ENCODE peak calls at places on chromosomes 6 and 20, in seven cellular contexts. One of them, this sample, is unnamed.

GRCh38 chr6:3913077-3913957 is 64.1 kb downstream of the FAM50B start:
- DNase-seq in cardiac fibroblast: peak; percentile 98
- DNase-seq in uterus: peak; percentile 76
- DNase-seq in B cell: no peak
- DNase-seq in HTR-8/SVneo: peak; percentile 78
- DNase-seq in brain microvascular endothelial cell: peak; percentile 97
- DNase-seq in H1: peak; percentile 7
- DNase-seq in this sample: peak; percentile 83

GRCh38 chr6:158262755-158263154 is 49.5 kb upstream of the TULP4 start:
- DNase-seq in B cell: no peak
- DNase-seq in brain microvascular endothelial cell: no peak
- DNase-seq in uterus: no peak
- DNase-seq in H1: no peak
- DNase-seq in HTR-8/SVneo: no peak
- DNase-seq in cardiac fibroblast: no peak
- DNase-seq in this sample: no peak

GRCh38 chr6:108127826-108128225 is 38.0 kb upstream of the NR2E1 start:
- DNase-seq in B cell: no peak
- DNase-seq in brain microvascular endothelial cell: peak; percentile 91
- DNase-seq in cardiac fibroblast: peak; percentile 10
- DNase-seq in uterus: no peak
- DNase-seq in H1: no peak
- DNase-seq in HTR-8/SVneo: no peak
- DNase-seq in this sample: no peak

GRCh38 chr20:47258745-47259695 is 97.5 kb downstream of the ZMYND8 start:
- DNase-seq in uterus: no peak
- DNase-seq in brain microvascular endothelial cell: peak; percentile 66
- DNase-seq in B cell: peak; percentile 34
- DNase-seq in H1: no peak
- DNase-seq in cardiac fibroblast: peak; percentile 82
- DNase-seq in HTR-8/SVneo: no peak
- DNase-seq in this sample: peak; percentile 75

GRCh38 chr6:34046617-34047016 is 99.3 kb downstream of the GRM4 start:
- DNase-seq in B cell: no peak
- DNase-seq in H1: no peak
- DNase-seq in uterus: no peak
- DNase-seq in brain microvascular endothelial cell: no peak
- DNase-seq in cardiac fibroblast: no peak
- DNase-seq in HTR-8/SVneo: no peak
- DNase-seq in this sample: no peak

GRCh38 chr20:8131598-8132014 is 460 bp upstream of the PLCB1 start:
- DNase-seq in HTR-8/SVneo: no peak
- DNase-seq in cardiac fibroblast: no peak
- DNase-seq in uterus: no peak
- DNase-seq in B cell: no peak
- DNase-seq in H1: no peak
- DNase-seq in brain microvascular endothelial cell: peak; percentile 40
- DNase-seq in this sample: no peak

GRCh38 chr6:145815875-145816274 is 1.3 kb upstream of the FBXO30 start:
- DNase-seq in B cell: no peak
- DNase-seq in H1: no peak
- DNase-seq in brain microvascular endothelial cell: no peak
- DNase-seq in uterus: no peak
- DNase-seq in cardiac fibroblast: no peak
- DNase-seq in HTR-8/SVneo: peak; percentile 5
- DNase-seq in this sample: no peak

GRCh38 chr6:136079701-136080565 is 170.2 kb downstream of the MTFR2 start:
- DNase-seq in uterus: no peak
- DNase-seq in HTR-8/SVneo: no peak
- DNase-seq in B cell: no peak
- DNase-seq in brain microvascular endothelial cell: no peak
- DNase-seq in H1: no peak
- DNase-seq in cardiac fibroblast: peak; percentile 75
- DNase-seq in this sample: no peak

GRCh38 chr6:155080876-155081845 is 86.0 kb downstream of the TIAM2 start:
- DNase-seq in uterus: no peak
- DNase-seq in B cell: no peak
- DNase-seq in HTR-8/SVneo: peak; percentile 37
- DNase-seq in brain microvascular endothelial cell: no peak
- DNase-seq in cardiac fibroblast: no peak
- DNase-seq in H1: no peak
- DNase-seq in this sample: no peak

GRCh38 chr6:8958894-8959511 is 523.7 kb upstream of the SLC35B3 start:
- DNase-seq in uterus: no peak
- DNase-seq in HTR-8/SVneo: no peak
- DNase-seq in cardiac fibroblast: no peak
- DNase-seq in H1: no peak
- DNase-seq in B cell: no peak
- DNase-seq in brain microvascular endothelial cell: no peak
- DNase-seq in this sample: no peak

GRCh38 chr20:25049261-25050060 is 8.5 kb downstream of the ACSS1 start:
- DNase-seq in cardiac fibroblast: no peak
- DNase-seq in B cell: no peak
- DNase-seq in H1: no peak
- DNase-seq in HTR-8/SVneo: no peak
- DNase-seq in brain microvascular endothelial cell: no peak
- DNase-seq in uterus: peak; percentile 11
- DNase-seq in this sample: no peak

GRCh38 chr6:116676021-116676420 is 5.0 kb upstream of the KPNA5 start:
- DNase-seq in H1: no peak
- DNase-seq in cardiac fibroblast: no peak
- DNase-seq in B cell: no peak
- DNase-seq in brain microvascular endothelial cell: no peak
- DNase-seq in HTR-8/SVneo: no peak
- DNase-seq in uterus: no peak
- DNase-seq in this sample: no peak

GRCh38 chr6:56624728-56625069 is 18.0 kb downstream of the DST start:
- DNase-seq in brain microvascular endothelial cell: no peak
- DNase-seq in uterus: no peak
- DNase-seq in cardiac fibroblast: no peak
- DNase-seq in B cell: no peak
- DNase-seq in HTR-8/SVneo: no peak
- DNase-seq in H1: no peak
- DNase-seq in this sample: no peak

GRCh38 chr6:2971420-2972218 is at the start of gene SERPINB6:
- DNase-seq in H1: peak; percentile 63
- DNase-seq in HTR-8/SVneo: peak; percentile 41
- DNase-seq in brain microvascular endothelial cell: peak; percentile 59
- DNase-seq in cardiac fibroblast: peak; percentile 87
- DNase-seq in B cell: peak; percentile 69
- DNase-seq in uterus: peak; percentile 86
- DNase-seq in this sample: peak; percentile 56

GRCh38 chr6:27242589-27243265 is 4.8 kb upstream of the PRSS16 start:
- DNase-seq in HTR-8/SVneo: no peak
- DNase-seq in uterus: no peak
- DNase-seq in cardiac fibroblast: no peak
- DNase-seq in H1: no peak
- DNase-seq in brain microvascular endothelial cell: no peak
- DNase-seq in B cell: no peak
- DNase-seq in this sample: no peak

GRCh38 chr6:122014961-122015360 is 384.5 kb upstream of the HSF2 start:
- DNase-seq in cardiac fibroblast: peak; percentile 42
- DNase-seq in uterus: no peak
- DNase-seq in brain microvascular endothelial cell: no peak
- DNase-seq in B cell: no peak
- DNase-seq in HTR-8/SVneo: no peak
- DNase-seq in H1: no peak
- DNase-seq in this sample: no peak

GRCh38 chr6:38460216-38460615 is 179.5 kb downstream of the BTBD9 start:
- DNase-seq in B cell: no peak
- DNase-seq in cardiac fibroblast: peak; percentile 15
- DNase-seq in HTR-8/SVneo: no peak
- DNase-seq in H1: no peak
- DNase-seq in brain microvascular endothelial cell: peak; percentile 27
- DNase-seq in uterus: no peak
- DNase-seq in this sample: no peak

GRCh38 chr20:42747765-42748411 is 441.8 kb downstream of the PTPRT start:
- DNase-seq in B cell: no peak
- DNase-seq in H1: no peak
- DNase-seq in brain microvascular endothelial cell: no peak
- DNase-seq in HTR-8/SVneo: no peak
- DNase-seq in uterus: no peak
- DNase-seq in cardiac fibroblast: no peak
- DNase-seq in this sample: no peak

GRCh38 chr6:32627831-32628230 is 9.4 kb upstream of the HLA-DQA1 start:
- DNase-seq in H1: no peak
- DNase-seq in HTR-8/SVneo: no peak
- DNase-seq in cardiac fibroblast: no peak
- DNase-seq in uterus: no peak
- DNase-seq in B cell: peak; percentile 15
- DNase-seq in brain microvascular endothelial cell: peak; percentile 21
- DNase-seq in this sample: peak; percentile 27

GRCh38 chr6:56875961-56876360 is 78.9 kb upstream of the BEND6 start:
- DNase-seq in B cell: no peak
- DNase-seq in uterus: no peak
- DNase-seq in H1: no peak
- DNase-seq in cardiac fibroblast: no peak
- DNase-seq in brain microvascular endothelial cell: no peak
- DNase-seq in HTR-8/SVneo: no peak
- DNase-seq in this sample: no peak

GRCh38 chr20:8043687-8044278 is 24.2 kb upstream of the TMX4 start:
- DNase-seq in HTR-8/SVneo: peak; percentile 53
- DNase-seq in B cell: peak; percentile 30
- DNase-seq in cardiac fibroblast: peak; percentile 74
- DNase-seq in brain microvascular endothelial cell: peak; percentile 32
- DNase-seq in H1: no peak
- DNase-seq in uterus: no peak
- DNase-seq in this sample: peak; percentile 30

GRCh38 chr6:9620263-9620662 is 794.6 kb downstream of the TFAP2A start:
- DNase-seq in cardiac fibroblast: no peak
- DNase-seq in HTR-8/SVneo: no peak
- DNase-seq in uterus: no peak
- DNase-seq in H1: no peak
- DNase-seq in brain microvascular endothelial cell: no peak
- DNase-seq in B cell: no peak
- DNase-seq in this sample: no peak

GRCh38 chr6:151847064-151847463 is 39.6 kb downstream of the ESR1 start:
- DNase-seq in HTR-8/SVneo: peak; percentile 12
- DNase-seq in brain microvascular endothelial cell: peak; percentile 54
- DNase-seq in H1: peak; percentile 55
- DNase-seq in B cell: no peak
- DNase-seq in cardiac fibroblast: peak; percentile 59
- DNase-seq in uterus: no peak
- DNase-seq in this sample: no peak

GRCh38 chr6:54850061-54850460 is 3.5 kb downstream of the FAM83B start:
- DNase-seq in cardiac fibroblast: no peak
- DNase-seq in uterus: no peak
- DNase-seq in brain microvascular endothelial cell: no peak
- DNase-seq in H1: no peak
- DNase-seq in B cell: no peak
- DNase-seq in HTR-8/SVneo: no peak
- DNase-seq in this sample: no peak

GRCh38 chr20:53829706-53830521 is 236.3 kb upstream of the ZNF217 start:
- DNase-seq in H1: no peak
- DNase-seq in HTR-8/SVneo: no peak
- DNase-seq in cardiac fibroblast: peak; percentile 56
- DNase-seq in B cell: no peak
- DNase-seq in brain microvascular endothelial cell: peak; percentile 46
- DNase-seq in uterus: no peak
- DNase-seq in this sample: no peak

GRCh38 chr6:26383624-26384417 is 913 bp downstream of the BTN2A2 start:
- DNase-seq in cardiac fibroblast: peak; percentile 43
- DNase-seq in uterus: no peak
- DNase-seq in H1: peak; percentile 57
- DNase-seq in HTR-8/SVneo: no peak
- DNase-seq in B cell: no peak
- DNase-seq in brain microvascular endothelial cell: peak; percentile 75
- DNase-seq in this sample: no peak

GRCh38 chr6:15741405-15741804 is 78.6 kb upstream of the DTNBP1 start:
- DNase-seq in B cell: no peak
- DNase-seq in uterus: no peak
- DNase-seq in HTR-8/SVneo: no peak
- DNase-seq in brain microvascular endothelial cell: no peak
- DNase-seq in cardiac fibroblast: no peak
- DNase-seq in H1: no peak
- DNase-seq in this sample: no peak

GRCh38 chr6:43673444-43674063 is 14.0 kb downstream of the MRPS18A start:
- DNase-seq in brain microvascular endothelial cell: no peak
- DNase-seq in HTR-8/SVneo: no peak
- DNase-seq in H1: no peak
- DNase-seq in cardiac fibroblast: no peak
- DNase-seq in uterus: peak; percentile 31
- DNase-seq in B cell: no peak
- DNase-seq in this sample: no peak

GRCh38 chr20:10225439-10226080 is 6.9 kb downstream of the SNAP25 start:
- DNase-seq in brain microvascular endothelial cell: no peak
- DNase-seq in uterus: no peak
- DNase-seq in cardiac fibroblast: peak; percentile 5
- DNase-seq in HTR-8/SVneo: no peak
- DNase-seq in H1: no peak
- DNase-seq in B cell: no peak
- DNase-seq in this sample: no peak